ENCODE peak calls at places on chromosome 9, in four cellular contexts. L, W, Z and O are unnamed samples.

GRCh38 chr9:106921341-106921899 is 58.5 kb downstream of the ZNF462 start:
- DNase-seq in L (peak), W (peak), Z (peak), O (no peak)

GRCh38 chr9:18595597-18595996 is 121.6 kb downstream of the ADAMTSL1 start:
- DNase-seq in L (no peak), W (no peak), Z (no peak), O (no peak)

GRCh38 chr9:75914936-75915335 is 24.5 kb downstream of the PCSK5 start:
- DNase-seq in L (no peak), W (no peak), Z (no peak), O (no peak)

GRCh38 chr9:123544007-123544827 is 188.2 kb downstream of the CRB2 start:
- DNase-seq in L (no peak), W (peak), Z (peak), O (no peak)

GRCh38 chr9:76725181-76725580 is 39.1 kb upstream of the PCA3 start:
- DNase-seq in L (no peak), W (no peak), Z (no peak), O (no peak)

GRCh38 chr9:68805890-68806517 is 101.0 kb downstream of the PIP5K1B start:
- DNase-seq in L (no peak), W (no peak), Z (no peak), O (no peak)

GRCh38 chr9:107005201-107005600 is 142.2 kb downstream of the ZNF462 start:
- DNase-seq in L (no peak), W (peak), Z (no peak), O (no peak)

GRCh38 chr9:14433841-14434511 is 120.0 kb upstream of the NFIB start:
- DNase-seq in L (peak), W (peak), Z (peak), O (no peak)

GRCh38 chr9:88007291-88007650 is 32.9 kb upstream of the CDK20 start:
- DNase-seq in L (no peak), W (no peak), Z (no peak), O (no peak)

GRCh38 chr9:101242651-101243050 is 142.2 kb downstream of the BAAT start:
- DNase-seq in L (no peak), W (no peak), Z (no peak), O (no peak)
- H3K27ac ChIP-seq in L (no peak), W (no peak), Z (no peak), O (no peak)

DNA sequence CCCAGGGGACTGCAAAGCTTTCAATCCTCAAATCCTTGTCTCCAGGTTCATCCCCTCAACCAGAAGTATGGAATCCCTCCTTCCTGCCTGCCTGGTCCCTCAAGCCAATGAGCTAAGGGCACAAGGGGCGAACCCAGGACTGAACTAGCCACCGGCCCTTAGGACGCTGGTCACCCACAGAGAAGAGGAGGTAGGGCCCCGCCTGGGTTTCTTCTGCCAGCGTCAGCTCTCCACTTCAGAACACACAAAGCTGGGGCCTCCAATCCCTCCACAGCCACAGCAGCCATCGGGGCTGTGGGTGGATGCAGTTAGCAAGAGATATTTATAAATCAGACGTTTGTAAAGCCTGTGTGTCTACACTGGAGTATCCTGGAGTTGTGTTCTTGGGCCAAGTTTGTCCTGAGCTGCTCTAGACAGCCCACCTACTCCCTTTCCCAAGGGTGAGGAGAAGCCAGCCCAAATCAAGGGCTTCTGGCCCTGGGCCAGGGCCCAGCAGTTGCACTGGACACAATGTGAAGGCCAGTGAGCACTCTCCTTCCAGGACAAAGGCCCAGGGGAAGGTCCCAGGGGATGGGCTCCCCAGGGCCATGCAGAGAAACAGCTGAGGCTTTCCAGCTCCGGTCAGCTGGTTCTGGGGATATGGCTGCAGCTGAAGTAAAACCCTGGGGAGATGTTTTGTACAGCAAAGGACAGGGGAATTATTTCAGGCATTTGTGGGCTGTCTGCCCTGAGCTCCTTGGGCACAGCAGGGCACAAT is 18.9 kb downstream of the AMBP start:
- DNase-seq in L (no peak), W (no peak), Z (no peak), O (no peak)
- H3K27ac ChIP-seq in L (no peak), W (no peak), Z (no peak), O (no peak)

DNA sequence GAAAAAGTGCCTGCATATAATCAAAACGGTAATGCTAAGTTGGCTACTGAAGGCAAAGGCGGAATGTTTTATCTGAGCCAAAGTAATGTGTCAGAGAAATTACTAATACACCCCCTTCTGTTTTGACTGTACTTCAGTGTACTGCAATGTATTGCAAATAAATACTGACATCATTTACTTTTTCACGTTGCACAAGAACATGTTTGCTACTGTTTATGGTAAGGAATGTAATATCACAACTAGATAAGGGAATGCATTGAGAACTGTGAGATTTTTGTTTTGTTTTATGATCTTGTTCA is 825 bp upstream of the AGTPBP1 start:
- DNase-seq in L (no peak), W (no peak), Z (peak), O (no peak)
- H3K27ac ChIP-seq in L (peak), W (peak), Z (peak), O (peak)

GRCh38 chr9:137311171-137311970 is 9.3 kb upstream of the NRARP start:
- DNase-seq in L (no peak), W (no peak), Z (peak), O (peak)

GRCh38 chr9:137313326-137313920 is 11.4 kb upstream of the NRARP start:
- DNase-seq in L (no peak), W (no peak), Z (no peak), O (no peak)

GRCh38 chr9:137310190-137311052 is 8.3 kb upstream of the NRARP start:
- DNase-seq in L (no peak), W (no peak), Z (no peak), O (no peak)

GRCh38 chr9:137312852-137313325 is 10.8 kb upstream of the NRARP start:
- DNase-seq in L (no peak), W (no peak), Z (no peak), O (no peak)

GRCh38 chr9:137311971-137312851 is 10.1 kb upstream of the NRARP start:
- DNase-seq in L (no peak), W (no peak), Z (no peak), O (no peak)
- H3K27ac ChIP-seq in L (no peak), W (no peak), Z (no peak), O (peak)

GRCh38 chr9:136541179-136541578 is 4.7 kb downstream of the NOTCH1 start:
- DNase-seq in L (no peak), W (no peak), Z (no peak), O (no peak)
- H3K27ac ChIP-seq in L (no peak), W (no peak), Z (no peak), O (no peak)

DNA sequence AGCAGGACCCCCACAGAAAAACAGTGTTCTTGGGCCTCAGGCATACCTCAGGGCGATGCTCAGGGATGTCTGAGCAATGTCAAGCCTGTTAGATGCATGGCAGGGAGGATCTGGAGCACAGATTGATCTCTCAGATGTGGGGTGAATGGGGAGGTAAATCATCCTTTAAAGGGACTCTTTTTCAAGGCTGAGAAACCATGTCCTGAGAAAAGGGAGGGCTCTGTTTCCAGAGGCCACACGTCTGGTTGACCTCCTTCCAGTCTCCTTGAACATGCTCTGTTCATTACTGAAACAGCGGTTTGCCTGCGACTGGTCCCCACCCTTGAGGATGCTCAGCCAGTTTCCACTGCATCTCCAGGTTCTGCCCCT is 135.7 kb downstream of the AOPEP start:
- DNase-seq in L (no peak), W (no peak), Z (no peak), O (no peak)
- H3K27ac ChIP-seq in L (peak), W (no peak), Z (peak), O (peak)

DNA sequence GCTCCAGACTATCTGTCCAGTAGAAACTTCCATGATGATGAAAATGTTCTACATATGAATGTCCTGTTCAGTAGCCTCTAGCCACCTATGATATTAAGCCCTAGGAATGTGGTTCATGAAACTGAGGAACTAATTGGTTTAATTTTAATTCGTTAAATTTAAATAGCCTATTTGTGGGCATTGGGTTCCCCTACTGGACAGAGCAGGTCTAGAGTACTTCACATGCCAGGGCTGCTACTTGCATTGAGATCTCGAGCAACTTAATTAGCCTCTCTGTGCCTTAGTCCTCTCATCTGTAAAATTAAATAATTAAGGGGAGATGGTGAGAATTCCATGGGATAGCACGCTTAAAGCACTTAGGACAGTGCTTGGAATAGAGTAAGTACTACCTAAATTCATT is 160.0 kb downstream of the PAPPA start:
- DNase-seq in L (no peak), W (peak), Z (no peak), O (no peak)
- H3K27ac ChIP-seq in L (no peak), W (no peak), Z (no peak), O (no peak)

GRCh38 chr9:112063151-112063550 is 111.9 kb downstream of the SUSD1 start:
- DNase-seq in L (no peak), W (no peak), Z (no peak), O (no peak)

GRCh38 chr9:112056986-112057385 is 118.1 kb downstream of the SUSD1 start:
- DNase-seq in L (no peak), W (no peak), Z (no peak), O (no peak)

GRCh38 chr9:112059980-112060348 is 115.1 kb downstream of the SUSD1 start:
- DNase-seq in L (no peak), W (no peak), Z (no peak), O (no peak)

GRCh38 chr9:112061152-112061740 is 113.9 kb downstream of the SUSD1 start:
- DNase-seq in L (peak), W (peak), Z (peak), O (no peak)

DNA sequence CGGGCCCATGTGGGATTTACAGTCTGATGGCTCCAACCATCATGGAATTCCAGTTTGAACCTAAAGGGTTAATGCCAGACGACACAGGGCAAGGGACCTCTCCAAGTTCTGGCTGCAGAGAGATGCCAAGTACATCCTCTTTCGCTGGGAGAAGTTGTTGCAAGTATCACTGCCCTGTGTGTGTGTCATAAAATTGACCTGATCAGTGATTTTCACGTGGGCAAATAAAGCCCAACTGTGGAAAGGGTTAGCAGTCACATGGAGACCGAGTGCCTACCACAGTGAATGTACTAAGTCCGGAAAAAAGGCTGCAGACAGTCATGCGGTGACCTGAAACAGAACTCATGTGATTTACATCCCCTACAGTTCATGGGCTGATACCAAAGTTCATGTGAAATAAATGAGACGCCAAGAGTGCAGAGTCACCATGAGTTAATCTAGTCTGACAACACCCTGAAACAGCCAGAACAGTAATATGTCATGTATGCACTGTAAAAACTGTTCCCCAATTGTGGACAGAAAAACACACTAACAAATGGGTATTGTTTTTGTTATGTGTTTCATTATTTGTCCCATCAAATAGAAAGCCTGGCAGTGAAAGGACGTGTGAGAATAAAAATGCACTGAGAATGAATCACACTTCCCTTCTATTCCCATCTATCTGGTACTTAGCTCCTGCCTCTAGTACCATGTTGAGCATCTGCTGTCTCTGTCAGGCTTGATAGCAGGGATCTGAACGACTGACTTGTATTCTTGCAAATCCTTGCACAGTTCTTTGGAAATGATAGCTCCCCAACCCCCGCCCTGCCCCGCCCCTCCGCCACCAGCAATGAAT is 115.7 kb downstream of the SUSD1 start:
- DNase-seq in L (peak), W (no peak), Z (peak), O (no peak)
- H3K27ac ChIP-seq in L (peak), W (no peak), Z (peak), O (no peak)

GRCh38 chr9:134175808-134176598 is 11.6 kb upstream of the RNU6ATAC start:
- DNase-seq in L (no peak), W (no peak), Z (no peak), O (no peak)
- H3K27ac ChIP-seq in L (no peak), W (no peak), Z (no peak), O (no peak)

DNA sequence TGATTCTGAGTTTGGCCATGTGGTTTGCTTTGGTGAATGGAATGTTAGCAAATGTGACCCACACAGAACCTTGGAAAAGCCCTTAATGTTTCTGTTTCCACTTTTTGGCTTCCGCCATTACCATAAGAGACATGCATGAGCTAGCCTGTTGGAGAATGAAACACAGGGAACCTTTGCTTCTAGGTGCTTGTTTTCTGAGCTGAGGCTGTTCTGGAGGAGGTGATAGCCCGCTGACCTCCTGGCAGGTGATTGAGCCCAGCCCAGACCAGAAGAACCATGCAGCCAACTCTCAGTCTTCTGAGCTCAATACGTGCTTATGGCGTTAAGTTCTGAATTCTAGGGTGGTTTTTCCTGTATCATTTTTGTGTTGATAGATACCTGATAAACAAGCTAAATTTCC is 148.6 kb upstream of the KLF9 start:
- DNase-seq in L (no peak), W (no peak), Z (no peak), O (no peak)
- H3K27ac ChIP-seq in L (no peak), W (no peak), Z (peak), O (no peak)